ENCODE peak calls at places on chromosomes 2 and 18, in ten cellular contexts. W is IMR-90, Q is spleen, H is ovary, K is transverse colon, Y is GM12878, B is K562, Z is esophagus squamous epithelium, S is tibial nerve, C is heart left ventricle. D is an unnamed sample.

GRCh38 chr2:10990561-10991111 is 78.9 kb downstream of the KCNF1 start:
- DNase-seq in W (no peak), Q (peak; percentile 51), H (no peak), K (no peak), Y (no peak), B (no peak), Z (no peak), S (no peak), C (no peak), D (no peak)

GRCh38 chr2:8513601-8514273 is 168.1 kb upstream of the ID2 start:
- DNase-seq in W (no peak), Q (peak; percentile 65), H (no peak), K (no peak), Y (no peak), B (no peak), Z (no peak), S (no peak), C (no peak), D (no peak)

GRCh38 chr2:129880971-129881370 is 98.5 kb upstream of the RAB6C start:
- DNase-seq in W (no peak), Q (no peak), H (no peak), K (no peak), Y (no peak), B (no peak), Z (no peak), S (no peak), C (no peak), D (no peak)

GRCh38 chr2:23806665-23807064 is 120.3 kb downstream of the ATAD2B start:
- DNase-seq in W (no peak), Q (no peak), H (no peak), K (no peak), Y (no peak), B (no peak), Z (no peak), S (no peak), C (no peak), D (no peak)

GRCh38 chr2:108810993-108811957 is 24.7 kb downstream of the CCDC138 start:
- DNase-seq in W (no peak), Q (no peak), H (no peak), K (no peak), Y (no peak), B (no peak), Z (no peak), S (no peak), C (no peak), D (no peak)

GRCh38 chr2:109382236-109382930 is 231.4 kb downstream of the SEPTIN10 start:
- DNase-seq in W (peak; percentile 20), Q (peak; percentile 64), H (peak; percentile 3), K (no peak), Y (no peak), B (no peak), Z (no peak), S (no peak), C (no peak), D (no peak)

GRCh38 chr2:72007402-72007801 is 140.3 kb downstream of the CYP26B1 start:
- DNase-seq in W (no peak), Q (no peak), H (no peak), K (no peak), Y (no peak), B (no peak), Z (no peak), S (no peak), C (no peak), D (peak; percentile 2)

GRCh38 chr18:51196116-51196810 is 1.2 kb downstream of the MEX3C start:
- DNase-seq in W (peak; percentile 15), Q (peak; percentile 93), H (peak; percentile 67), K (peak; percentile 53), Y (no peak), B (peak; percentile 16), Z (peak; percentile 16), S (peak; percentile 32), C (peak; percentile 54), D (peak; percentile 32)

GRCh38 chr2:98936133-98936916 is at the start of gene CRACDL:
- DNase-seq in W (no peak), Q (no peak), H (peak; percentile 43), K (no peak), Y (no peak), B (no peak), Z (no peak), S (no peak), C (no peak), D (no peak)

GRCh38 chr18:74497308-74497640 is 1.1 kb downstream of the CNDP2 start:
- DNase-seq in W (no peak), Q (no peak), H (no peak), K (no peak), Y (no peak), B (no peak), Z (no peak), S (no peak), C (no peak), D (no peak)

GRCh38 chr2:128535928-128536327 is 217.3 kb upstream of the HS6ST1 start:
- DNase-seq in W (peak; percentile 94), Q (peak; percentile 19), H (no peak), K (no peak), Y (no peak), B (no peak), Z (no peak), S (no peak), C (no peak), D (no peak)

GRCh38 chr2:74269667-74270066 is 71.3 kb downstream of the MTHFD2 start:
- DNase-seq in W (no peak), Q (no peak), H (no peak), K (no peak), Y (no peak), B (peak; percentile 13), Z (no peak), S (no peak), C (no peak), D (no peak)

GRCh38 chr2:74264281-74264680 is 65.9 kb downstream of the MTHFD2 start:
- DNase-seq in W (no peak), Q (no peak), H (no peak), K (no peak), Y (no peak), B (no peak), Z (no peak), S (no peak), C (no peak), D (no peak)

GRCh38 chr2:74262681-74263080 is 64.3 kb downstream of the MTHFD2 start:
- DNase-seq in W (no peak), Q (no peak), H (no peak), K (no peak), Y (no peak), B (no peak), Z (no peak), S (no peak), C (no peak), D (no peak)

GRCh38 chr2:74261204-74261864 is 62.9 kb downstream of the MTHFD2 start:
- DNase-seq in W (no peak), Q (no peak), H (no peak), K (peak; percentile 50), Y (no peak), B (no peak), Z (no peak), S (no peak), C (peak; percentile 45), D (peak; percentile 13)

GRCh38 chr2:74267068-74267467 is 68.7 kb downstream of the MTHFD2 start:
- DNase-seq in W (no peak), Q (no peak), H (no peak), K (peak; percentile 79), Y (no peak), B (peak; percentile 74), Z (no peak), S (no peak), C (no peak), D (no peak)
- TF ChIP-seq CTCF in W (no peak), Q (peak; percentile 50), H (no peak), K (peak; percentile 68), Y (peak; percentile 62), B (peak; percentile 72), Z (peak; percentile 23), S (no peak), C (peak; percentile 20), D (no peak)

GRCh38 chr2:74496997-74497776 is 2.2 kb downstream of the LBX2 start:
- DNase-seq in W (no peak), Q (peak; percentile 30), H (no peak), K (no peak), Y (no peak), B (no peak), Z (no peak), S (no peak), C (no peak), D (no peak)

GRCh38 chr2:74499940-74500577 is 656 bp upstream of the LBX2 start:
- DNase-seq in W (no peak), Q (peak; percentile 49), H (no peak), K (no peak), Y (no peak), B (no peak), Z (no peak), S (no peak), C (no peak), D (no peak)

GRCh38 chr2:74499269-74499939 is at the start of gene LBX2:
- DNase-seq in W (no peak), Q (peak; percentile 76), H (no peak), K (no peak), Y (no peak), B (no peak), Z (no peak), S (no peak), C (no peak), D (no peak)

GRCh38 chr2:74498500-74499268 is 719 bp downstream of the LBX2 start:
- DNase-seq in W (no peak), Q (peak; percentile 74), H (no peak), K (peak; percentile 33), Y (no peak), B (no peak), Z (no peak), S (no peak), C (no peak), D (no peak)

GRCh38 chr2:74497777-74498499 is 1.5 kb downstream of the LBX2 start:
- DNase-seq in W (no peak), Q (peak; percentile 83), H (no peak), K (peak; percentile 36), Y (no peak), B (no peak), Z (no peak), S (no peak), C (no peak), D (no peak)
- TF ChIP-seq POLR2A in W (no peak), Q (no peak), H (no peak), K (peak; percentile 36), Y (peak; percentile 68), B (peak; percentile 36), Z (no peak), S (no peak), C (no peak), D (no peak)

DNA sequence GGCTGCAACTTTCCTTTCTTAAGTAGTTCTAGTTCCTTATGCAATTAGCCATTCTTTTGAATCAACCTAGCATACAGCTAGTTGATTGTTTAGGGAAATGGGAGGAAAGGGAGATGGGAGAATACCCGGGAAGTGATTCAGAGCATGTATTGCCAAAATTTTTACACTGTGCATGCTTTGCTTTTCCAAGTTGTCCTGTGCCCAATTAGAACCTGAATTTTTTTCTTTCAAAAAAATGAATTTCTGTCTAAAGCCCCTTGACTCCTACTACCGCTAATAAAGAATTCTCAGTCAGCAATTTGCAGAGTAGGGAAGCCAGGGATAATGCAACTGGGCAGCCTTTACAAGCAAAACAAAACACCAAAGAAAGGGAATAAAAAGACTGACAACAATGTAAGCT is 174.5 kb downstream of the ERBB4 start:
- DNase-seq in W (no peak), Q (no peak), H (no peak), K (no peak), Y (no peak), B (no peak), Z (no peak), S (no peak), C (no peak), D (no peak)
- H3K4me1 ChIP-seq in W (no peaks in the 10 kb centered on the region), Q (no peaks in the 10 kb centered on the region), H (no peaks in the 10 kb centered on the region), K (no peaks in the 10 kb centered on the region), Y (no peaks in the 10 kb centered on the region), B (no peaks in the 10 kb centered on the region), Z (no peaks in the 10 kb centered on the region), S (no peaks in the 10 kb centered on the region), C (no peaks in the 10 kb centered on the region), D (no peaks in the 10 kb centered on the region)

GRCh38 chr2:112959109-112959591 is 18.7 kb upstream of the IL36G start:
- DNase-seq in W (no peak), Q (no peak), H (no peak), K (no peak), Y (no peak), B (peak; percentile 48), Z (no peak), S (no peak), C (no peak), D (no peak)
- TF ChIP-seq CTCF in W (no peak), Q (no peak), H (no peak), K (no peak), Y (no peak), B (peak; percentile 52), Z (no peak), S (no peak), C (no peak), D (peak; percentile 0)